ENCODE peak calls at places on chromosomes 16 and 17, in seven cellular contexts. F is cardiac fibroblast, P is cardiac muscle cell, M is astrocyte, Y is AG09309, C is BJ, J is adrenal gland. V is an unnamed sample.
A peak's percentile ranks its signal among the peaks of the same experiment; 100 is the strongest.

GRCh38 chr17:61770043-61770442 is 93.3 kb downstream of the BRIP1 start:
- DNase-seq in P (no peak), M (no peak), F (no peak), C (no peak), J (no peak), Y (no peak), V (no peak)

GRCh38 chr16:29156511-29156910 is 171.7 kb downstream of the LAT start:
- DNase-seq in M (no peak), J (no peak), C (no peak), F (no peak), P (no peak), Y (no peak), V (no peak)

GRCh38 chr17:37191219-37191618 is 184.6 kb upstream of the C17orf78 start:
- DNase-seq in J (no peak), C (no peak), Y (no peak), P (no peak), M (peak; percentile 62), F (no peak), V (no peak)

GRCh38 chr17:10247806-10248334 is 49.5 kb upstream of the GAS7 start:
- DNase-seq in Y (no peak), M (no peak), J (peak; percentile 1), C (no peak), P (no peak), F (peak; percentile 52), V (no peak)

GRCh38 chr16:27225536-27226360 is 22.4 kb downstream of the KDM8 start:
- DNase-seq in P (no peak), J (no peak), F (no peak), C (no peak), Y (no peak), M (no peak), V (no peak)

GRCh38 chr16:84982434-84982833 is 28.9 kb downstream of the ZDHHC7 start:
- DNase-seq in J (no peak), Y (no peak), F (no peak), P (peak; percentile 23), M (no peak), C (no peak), V (no peak)

GRCh38 chr16:79607587-79607986 is 7.0 kb upstream of the MAF start:
- DNase-seq in C (no peak), F (peak; percentile 42), M (peak; percentile 69), Y (peak; percentile 29), P (no peak), J (no peak), V (no peak)

GRCh38 chr16:85541181-85541580 is 71.9 kb upstream of the GSE1 start:
- DNase-seq in M (no peak), F (no peak), Y (no peak), P (no peak), J (no peak), C (no peak), V (no peak)

GRCh38 chr17:7294614-7295153 is at the start of gene YBX2:
- DNase-seq in J (no peak), F (no peak), C (no peak), P (peak; percentile 96), M (no peak), Y (no peak), V (no peak)

GRCh38 chr16:26765087-26765486 is 301.6 kb upstream of the C16orf82 start:
- DNase-seq in J (no peak), C (no peak), Y (no peak), P (no peak), M (no peak), F (no peak), V (no peak)

GRCh38 chr17:45342306-45342705 is 25.5 kb upstream of the MAP3K14 start:
- DNase-seq in Y (no peak), J (peak; percentile 39), P (no peak), M (no peak), F (no peak), C (no peak), V (no peak)

GRCh38 chr17:14282700-14283099 is 18.2 kb upstream of the HS3ST3B1 start:
- DNase-seq in Y (no peak), M (no peak), J (no peak), C (no peak), P (no peak), F (no peak), V (no peak)

GRCh38 chr17:56593073-56593740 is at the start of gene NOG:
- DNase-seq in P (peak; percentile 81), C (no peak), F (peak; percentile 15), M (peak; percentile 39), J (no peak), Y (no peak), V (no peak)

GRCh38 chr17:28492352-28493310 is 13.5 kb upstream of the FOXN1 start:
- DNase-seq in F (peak; percentile 35), C (no peak), M (no peak), J (no peak), P (no peak), Y (no peak), V (no peak)

GRCh38 chr16:1088295-1089170 is 7.5 kb downstream of the C1QTNF8 start:
- DNase-seq in J (no peak), Y (no peak), P (no peak), M (no peak), C (no peak), F (no peak), V (no peak)

GRCh38 chr16:80433617-80434016 is 107.2 kb upstream of the DYNLRB2 start:
- DNase-seq in M (peak; percentile 2), F (no peak), Y (no peak), J (no peak), C (no peak), P (no peak), V (no peak)

GRCh38 chr17:47660064-47660492 is 10.4 kb downstream of the KPNB1 start:
- DNase-seq in J (no peak), F (no peak), M (no peak), Y (no peak), P (no peak), C (no peak), V (peak; percentile 62)

GRCh38 chr17:27346228-27346899 is 52.5 kb downstream of the WSB1 start:
- DNase-seq in Y (no peak), P (no peak), C (no peak), M (no peak), F (peak; percentile 59), J (no peak), V (no peak)

GRCh38 chr17:80906364-80907259 is 85.0 kb upstream of the CHMP6 start:
- DNase-seq in C (no peak), F (no peak), P (no peak), J (no peak), Y (no peak), M (no peak), V (no peak)

GRCh38 chr17:56913000-56913866 is 616 bp downstream of the TRIM25 start:
- DNase-seq in Y (no peak), M (no peak), P (peak; percentile 24), F (no peak), C (no peak), J (no peak), V (no peak)

GRCh38 chr16:82655315-82655714 is 28.5 kb downstream of the CDH13 start:
- DNase-seq in C (peak; percentile 50), P (no peak), M (peak; percentile 91), F (peak; percentile 75), Y (peak; percentile 57), J (no peak), V (no peak)

GRCh38 chr17:27793168-27793905 is 7.0 kb downstream of the NOS2 start:
- DNase-seq in J (no peak), F (peak; percentile 13), Y (no peak), P (peak; percentile 67), C (no peak), M (no peak), V (no peak)

GRCh38 chr17:82935944-82936767 is 96.3 kb upstream of the ZNF750 start:
- DNase-seq in Y (no peak), P (no peak), J (no peak), C (no peak), M (no peak), F (no peak), V (no peak)

GRCh38 chr17:77254961-77255741 is 114.4 kb downstream of the SEC14L1 start:
- DNase-seq in J (no peak), M (peak; percentile 69), P (no peak), Y (peak; percentile 82), C (no peak), F (peak; percentile 87), V (no peak)

GRCh38 chr16:73199214-73199613 is 151.3 kb upstream of the ZFHX3 start:
- DNase-seq in C (no peak), Y (no peak), P (no peak), M (no peak), F (no peak), J (no peak), V (no peak)

GRCh38 chr17:12627776-12628491 is 37.8 kb upstream of the MYOCD start:
- DNase-seq in M (peak; percentile 89), P (no peak), Y (no peak), F (peak; percentile 11), C (no peak), J (no peak), V (no peak)

GRCh38 chr17:19539841-19540311 is 6.2 kb downstream of the SLC47A1 start:
- DNase-seq in P (no peak), F (no peak), M (no peak), Y (no peak), J (peak; percentile 88), C (no peak), V (no peak)

GRCh38 chr17:33750943-33751701 is 458.0 kb upstream of the ASIC2 start:
- DNase-seq in C (peak; percentile 5), F (peak; percentile 70), Y (peak; percentile 23), P (peak; percentile 74), M (peak; percentile 25), J (peak; percentile 91), V (no peak)

DNA sequence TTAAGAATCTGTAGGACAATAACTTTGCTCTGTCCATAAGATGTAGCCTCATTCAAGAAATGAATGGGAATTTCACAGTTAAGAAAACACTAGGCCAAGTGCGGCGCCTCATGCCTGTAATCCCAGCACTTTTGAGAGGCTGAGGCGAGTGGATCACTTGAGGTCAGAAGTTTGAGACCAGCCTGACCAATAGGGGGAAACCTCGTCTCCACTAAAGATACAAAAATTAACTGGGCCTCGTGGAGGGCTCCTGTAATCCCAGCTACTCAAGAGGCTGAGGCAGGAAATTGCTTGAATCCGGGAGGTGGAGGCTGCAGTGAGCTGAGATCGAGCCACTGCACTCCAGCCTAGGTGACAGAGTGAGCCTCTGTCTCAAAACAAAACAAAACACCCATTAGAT is 19.9 kb upstream of the RSL1D1 start:
- DNase-seq in P (peak; percentile 39), C (no peak), J (no peak), M (peak; percentile 20), Y (no peak), F (peak; percentile 51), V (no peak)
- TF ChIP-seq CTCF in P (peak; percentile 26), C (peak; percentile 10), J (no peak), M (no peak), Y (peak; percentile 18), F (peak; percentile 18), V (no peak)

GRCh38 chr17:49209061-49209571 is 1.3 kb downstream of the GNGT2 start:
- DNase-seq in J (no peak), M (no peak), C (no peak), P (no peak), Y (no peak), F (no peak), V (no peak)
- H3K4me3 ChIP-seq in J (no peak overlapping the region), M (no peak overlapping the region), C (no peak overlapping the region), P (no peak overlapping the region), Y (no peak overlapping the region), F (no peak overlapping the region), V (no peak overlapping the region)

GRCh38 chr16:4309833-4310266 is 6.0 kb upstream of the GLIS2 start:
- DNase-seq in M (peak; percentile 75), J (peak; percentile 86), F (peak; percentile 62), Y (no peak), P (peak; percentile 81), C (peak; percentile 57), V (peak; percentile 50)
- TF ChIP-seq CTCF in M (peak; percentile 58), J (peak; percentile 64), F (peak; percentile 50), Y (peak; percentile 77), P (peak; percentile 65), C (peak; percentile 85), V (peak; percentile 93)

GRCh38 chr17:4307179-4307930 is 43.6 kb upstream of the ANKFY1 start:
- DNase-seq in Y (no peak), M (no peak), J (no peak), C (no peak), P (no peak), F (no peak), V (no peak)
- H3K4me3 ChIP-seq in Y (no peak overlapping the region), M (no peak overlapping the region), J (no peak overlapping the region), C (no peak overlapping the region), P (no peak overlapping the region), F (no peak overlapping the region), V (no peak overlapping the region)

V was measured in GM12864.